ENCODE peak calls at places on chromosomes 6 and 20, in ten cellular contexts. Y is AG04450; B is adipocyte; K is memory B cell; G is activated T-cell treated with anti-CD3 and anti-CD28 coated beads for 48 hours; A is G401; U is HS-27A; N is effector memory CD4-positive, alpha-beta T cell; Z is NCI-H2029 treated with DMSO at 0.1 percent for 48 hours; S is stimulated activated CD4-positive, alpha-beta T cell treated with anti-CD3 and anti-CD28 coated beads, Interleukin-1b, Interleukin-23, amount 100 ng/mL, for 24 hours. W is an unnamed sample.

GRCh38 chr6:151240036-151240685 is 394 bp downstream of the AKAP12 start:
- DNase-seq in Y (no peak), B (peak; percentile 90), K (no peak), G (peak; percentile 50), A (peak; percentile 80), U (no peak), N (no peak), Z (no peak), S (no peak), W (peak; percentile 87)

GRCh38 chr6:5333653-5334052 is 72.3 kb downstream of the FARS2 start:
- DNase-seq in Y (no peak), B (no peak), K (no peak), G (no peak), A (no peak), U (no peak), N (no peak), Z (no peak), S (no peak), W (peak; percentile 53)

GRCh38 chr6:17741507-17741906 is 34.8 kb upstream of the NUP153 start:
- DNase-seq in Y (no peak), B (no peak), K (no peak), G (no peak), A (no peak), U (no peak), N (no peak), Z (no peak), S (no peak), W (no peak)

GRCh38 chr6:83031689-83032088 is 34.0 kb downstream of the UBE3D start:
- DNase-seq in Y (no peak), B (no peak), K (no peak), G (no peak), A (no peak), U (no peak), N (no peak), Z (no peak), S (no peak), W (no peak)

GRCh38 chr6:142960098-142960497 is 15.1 kb upstream of the HIVEP2 start:
- DNase-seq in Y (no peak), B (no peak), K (no peak), G (no peak), A (no peak), U (no peak), N (no peak), Z (no peak), S (no peak), W (no peak)

GRCh38 chr6:120990866-120991265 is 343.4 kb downstream of the TBC1D32 start:
- DNase-seq in Y (no peak), B (no peak), K (no peak), G (no peak), A (no peak), U (no peak), N (no peak), Z (no peak), S (no peak), W (no peak)

GRCh38 chr6:151353795-151354194 is 37.6 kb downstream of the ZBTB2 start:
- DNase-seq in Y (no peak), B (no peak), K (no peak), G (no peak), A (no peak), U (no peak), N (no peak), Z (no peak), S (no peak), W (no peak)

GRCh38 chr6:38144365-38144764 is 324.8 kb downstream of the ZFAND3 start:
- DNase-seq in Y (no peak), B (no peak), K (no peak), G (no peak), A (no peak), U (no peak), N (no peak), Z (no peak), S (no peak), W (no peak)

GRCh38 chr6:111770263-111771083 is 102.8 kb downstream of the FYN start:
- DNase-seq in Y (no peak), B (no peak), K (no peak), G (no peak), A (no peak), U (no peak), N (no peak), Z (no peak), S (no peak), W (no peak)

GRCh38 chr20:37567671-37568588 is 40.3 kb upstream of the BLCAP start:
- DNase-seq in Y (no peak), B (peak; percentile 26), K (no peak), G (no peak), A (no peak), U (no peak), N (no peak), Z (no peak), S (no peak), W (no peak)

GRCh38 chr6:5541751-5542432 is 280.6 kb downstream of the FARS2 start:
- DNase-seq in Y (no peak), B (no peak), K (no peak), G (no peak), A (no peak), U (no peak), N (no peak), Z (no peak), S (no peak), W (no peak)

GRCh38 chr6:138597336-138597735 is 98.0 kb upstream of the NHSL1 start:
- DNase-seq in Y (no peak), B (no peak), K (no peak), G (no peak), A (no peak), U (no peak), N (no peak), Z (no peak), S (no peak), W (peak; percentile 25)

GRCh38 chr6:10659697-10660348 is 34.6 kb downstream of the C6orf52 start:
- DNase-seq in Y (no peak), B (peak; percentile 43), K (no peak), G (no peak), A (no peak), U (no peak), N (no peak), Z (no peak), S (no peak), W (no peak)

W was measured in fibroblast of gingiva.